ENCODE peak calls at places on chromosome 5, in seven cellular contexts. J is neural crest cell, S is ovary, P is dorsolateral prefrontal cortex, N is brain microvascular endothelial cell, T is endodermal cell, B is heart left ventricle. H is an unnamed sample.

GRCh38 chr5:9830184-9830583 is 200.0 kb upstream of the TAS2R1 start:
- DNase-seq in J (no peak), S (no peak), P (no peak), N (no peak), T (no peak), B (no peak), H (no peak)

GRCh38 chr5:121055586-121055985 is 591.5 kb downstream of the PRR16 start:
- DNase-seq in J (no peak), S (no peak), P (no peak), N (no peak), T (no peak), B (no peak), H (no peak)

GRCh38 chr5:175214152-175214551 is 229.8 kb downstream of the DRD1 start:
- DNase-seq in J (no peak), S (no peak), P (peak), N (peak), T (no peak), B (no peak), H (no peak)

GRCh38 chr5:37875051-37875787 is 35.4 kb upstream of the GDNF start:
- DNase-seq in J (no peak), S (no peak), P (no peak), N (peak), T (no peak), B (no peak), H (no peak)

GRCh38 chr5:111197523-111197922 is 26.7 kb upstream of the CAMK4 start:
- DNase-seq in J (no peak), S (no peak), P (no peak), N (no peak), T (peak), B (no peak), H (no peak)

GRCh38 chr5:109852371-109853160 is 162.8 kb downstream of the MAN2A1 start:
- DNase-seq in J (no peak), S (no peak), P (no peak), N (peak), T (no peak), B (no peak), H (no peak)

GRCh38 chr5:104370523-104370922 is 807.9 kb upstream of the NUDT12 start:
- DNase-seq in J (no peak), S (no peak), P (no peak), N (peak), T (no peak), B (no peak), H (no peak)

GRCh38 chr5:14745753-14746152 is 81.2 kb downstream of the OTULIN start:
- DNase-seq in J (no peak), S (no peak), P (no peak), N (no peak), T (no peak), B (no peak), H (no peak)

GRCh38 chr5:158553195-158553945 is 546.3 kb downstream of the EBF1 start:
- DNase-seq in J (no peak), S (no peak), P (no peak), N (no peak), T (no peak), B (peak), H (peak)

GRCh38 chr5:59698207-59698606 is 195.3 kb downstream of the PDE4D start:
- DNase-seq in J (no peak), S (no peak), P (no peak), N (no peak), T (no peak), B (no peak), H (no peak)

GRCh38 chr5:115100556-115100955 is 69.2 kb downstream of the TRIM36 start:
- DNase-seq in J (no peak), S (peak), P (no peak), N (peak), T (no peak), B (no peak), H (no peak)

GRCh38 chr5:157594675-157595074 is 19.1 kb upstream of the ADAM19 start:
- DNase-seq in J (no peak), S (no peak), P (no peak), N (no peak), T (no peak), B (no peak), H (no peak)

GRCh38 chr5:147805030-147805454 is 22.5 kb upstream of the JAKMIP2 start:
- DNase-seq in J (no peak), S (no peak), P (no peak), N (no peak), T (no peak), B (peak), H (no peak)

GRCh38 chr5:29161399-29161798 is 2032.1 kb upstream of the CDH6 start:
- DNase-seq in J (no peak), S (no peak), P (no peak), N (no peak), T (no peak), B (no peak), H (no peak)

GRCh38 chr5:40409600-40409999 is 270.1 kb upstream of the PTGER4 start:
- DNase-seq in J (no peak), S (no peak), P (no peak), N (no peak), T (no peak), B (no peak), H (no peak)

GRCh38 chr5:149002053-149002452 is 60.8 kb downstream of the SH3TC2 start:
- DNase-seq in J (no peak), S (no peak), P (no peak), N (peak), T (peak), B (peak), H (no peak)

GRCh38 chr5:179261301-179262125 is 83.7 kb downstream of the ADAMTS2 start:
- DNase-seq in J (peak), S (peak), P (peak), N (no peak), T (peak), B (no peak), H (peak)
- TF ChIP-seq CTCF in J (peak), S (no peak), P (no peak), N (peak), T (peak), B (no peak), H (no peak)

DNA sequence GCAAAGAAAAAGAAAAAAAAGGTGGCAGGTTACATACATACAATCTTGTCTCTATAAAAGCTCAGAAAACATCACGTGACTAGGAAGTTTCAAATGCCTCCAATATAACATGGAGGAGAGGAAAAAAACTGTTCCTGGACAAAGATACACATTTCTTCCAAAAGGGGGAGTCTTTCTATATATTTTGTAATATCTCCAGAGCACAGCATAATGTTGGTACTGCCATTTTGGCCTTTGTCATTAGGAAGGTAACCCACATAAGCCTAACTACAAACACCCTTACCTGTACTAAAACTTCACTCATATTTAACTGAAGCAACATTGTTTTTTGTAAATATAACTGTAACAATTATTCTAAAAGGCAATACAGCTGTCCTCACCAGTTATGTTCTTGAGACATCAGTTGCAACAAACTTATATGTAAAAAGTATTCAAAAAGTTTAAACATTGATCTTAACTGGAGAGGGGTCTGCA is 1.2 kb upstream of the BTF3 start:
- DNase-seq in J (no peak), S (no peak), P (no peak), N (peak), T (no peak), B (no peak), H (no peak)
- TF ChIP-seq CTCF in J (peak), S (no peak), P (no peak), N (peak), T (peak), B (peak), H (no peak)

GRCh38 chr5:169289520-169289919 is 11.4 kb downstream of the SLIT3 start:
- DNase-seq in J (no peak), S (no peak), P (no peak), N (no peak), T (no peak), B (no peak), H (no peak)
- TF ChIP-seq CTCF in J (no peak), S (no peak), P (no peak), N (peak), T (peak), B (no peak), H (no peak)

DNA sequence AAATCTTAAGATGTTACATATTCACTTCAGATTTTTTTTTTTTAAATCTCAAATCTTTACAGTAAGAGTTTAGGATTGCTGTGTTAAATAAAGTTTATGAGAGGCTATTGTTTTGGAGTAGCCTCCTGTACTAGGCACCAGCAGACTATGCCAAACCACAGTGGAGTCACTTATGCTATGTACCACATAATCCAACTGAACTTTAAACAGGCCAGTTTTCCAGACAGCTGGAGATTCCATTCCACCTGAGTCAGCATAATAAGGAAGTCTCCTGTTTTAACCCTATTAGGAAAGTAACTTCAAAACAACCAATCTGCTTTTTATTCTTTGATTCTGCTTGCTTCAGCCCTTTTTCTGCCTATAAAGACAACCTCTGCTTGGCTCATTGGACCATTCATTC is 205.2 kb downstream of the CSNK1G3 start:
- DNase-seq in J (no peak), S (no peak), P (no peak), N (peak), T (no peak), B (no peak), H (no peak)
- TF ChIP-seq CTCF in J (no peak), S (no peak), P (no peak), N (no peak), T (no peak), B (no peak), H (no peak)

GRCh38 chr5:146794326-146795029 is 84.1 kb downstream of the PPP2R2B start:
- DNase-seq in J (no peak), S (no peak), P (no peak), N (no peak), T (no peak), B (no peak), H (no peak)

GRCh38 chr5:146793709-146794108 is 84.8 kb downstream of the PPP2R2B start:
- DNase-seq in J (no peak), S (no peak), P (no peak), N (no peak), T (no peak), B (no peak), H (no peak)

GRCh38 chr5:146785065-146785464 is 93.5 kb downstream of the PPP2R2B start:
- DNase-seq in J (no peak), S (no peak), P (no peak), N (no peak), T (no peak), B (no peak), H (no peak)

GRCh38 chr5:146789712-146790660 is 88.6 kb downstream of the PPP2R2B start:
- DNase-seq in J (no peak), S (no peak), P (no peak), N (no peak), T (peak), B (no peak), H (no peak)

GRCh38 chr5:146788918-146789317 is 89.6 kb downstream of the PPP2R2B start:
- DNase-seq in J (no peak), S (no peak), P (no peak), N (no peak), T (peak), B (no peak), H (no peak)
- TF ChIP-seq CTCF in J (no peak), S (no peak), P (no peak), N (no peak), T (no peak), B (no peak), H (no peak)